ENCODE peak calls at places on chromosomes 7 and 10, in ten cellular contexts. One of them, this sample, is unnamed.

GRCh38 chr7:80150621-80151273 is 16.1 kb downstream of the GNAI1 start:
- DNase-seq in tibial nerve: no peak
- DNase-seq in SJSA1: no peak
- DNase-seq in T-helper 9 cell: no peak
- DNase-seq in activated naive CD8-positive, alpha-beta T cell treated with anti-CD3 and anti-CD28 coated beads, Interleukin-2, amount 50 U/mL, for 24 hours: no peak
- DNase-seq in endothelial cell: no peak
- DNase-seq in EL: peak
- DNase-seq in right lobe of liver: no peak
- DNase-seq in NCI-H510A: no peak
- DNase-seq in neural crest cell: no peak
- DNase-seq in this sample: peak

GRCh38 chr7:102146122-102146521 is 140.5 kb upstream of the SH2B2 start:
- DNase-seq in SJSA1: no peak
- DNase-seq in NCI-H510A: no peak
- DNase-seq in endothelial cell: no peak
- DNase-seq in neural crest cell: no peak
- DNase-seq in EL: no peak
- DNase-seq in tibial nerve: no peak
- DNase-seq in T-helper 9 cell: no peak
- DNase-seq in activated naive CD8-positive, alpha-beta T cell treated with anti-CD3 and anti-CD28 coated beads, Interleukin-2, amount 50 U/mL, for 24 hours: no peak
- DNase-seq in right lobe of liver: no peak
- DNase-seq in this sample: no peak

GRCh38 chr10:43307306-43307705 is 40.4 kb upstream of the RASGEF1A start:
- DNase-seq in endothelial cell: no peak
- DNase-seq in neural crest cell: no peak
- DNase-seq in activated naive CD8-positive, alpha-beta T cell treated with anti-CD3 and anti-CD28 coated beads, Interleukin-2, amount 50 U/mL, for 24 hours: no peak
- DNase-seq in NCI-H510A: no peak
- DNase-seq in SJSA1: no peak
- DNase-seq in tibial nerve: no peak
- DNase-seq in right lobe of liver: no peak
- DNase-seq in EL: no peak
- DNase-seq in T-helper 9 cell: no peak
- DNase-seq in this sample: no peak

GRCh38 chr7:23472974-23473847 is 2.9 kb upstream of the IGF2BP3 start:
- DNase-seq in EL: peak
- DNase-seq in right lobe of liver: no peak
- DNase-seq in tibial nerve: no peak
- DNase-seq in neural crest cell: peak
- DNase-seq in T-helper 9 cell: no peak
- DNase-seq in activated naive CD8-positive, alpha-beta T cell treated with anti-CD3 and anti-CD28 coated beads, Interleukin-2, amount 50 U/mL, for 24 hours: no peak
- DNase-seq in SJSA1: no peak
- DNase-seq in NCI-H510A: no peak
- DNase-seq in endothelial cell: peak
- DNase-seq in this sample: peak

GRCh38 chr7:151632750-151633515 is 113.2 kb upstream of the RHEB start:
- DNase-seq in NCI-H510A: no peak
- DNase-seq in T-helper 9 cell: peak
- DNase-seq in endothelial cell: peak
- DNase-seq in SJSA1: no peak
- DNase-seq in right lobe of liver: peak
- DNase-seq in tibial nerve: peak
- DNase-seq in EL: peak
- DNase-seq in neural crest cell: peak
- DNase-seq in activated naive CD8-positive, alpha-beta T cell treated with anti-CD3 and anti-CD28 coated beads, Interleukin-2, amount 50 U/mL, for 24 hours: peak
- DNase-seq in this sample: peak

GRCh38 chr7:94295805-94296204 is 98.9 kb upstream of the COL1A2 start:
- DNase-seq in activated naive CD8-positive, alpha-beta T cell treated with anti-CD3 and anti-CD28 coated beads, Interleukin-2, amount 50 U/mL, for 24 hours: no peak
- DNase-seq in right lobe of liver: no peak
- DNase-seq in neural crest cell: no peak
- DNase-seq in NCI-H510A: no peak
- DNase-seq in T-helper 9 cell: no peak
- DNase-seq in tibial nerve: no peak
- DNase-seq in EL: peak
- DNase-seq in endothelial cell: no peak
- DNase-seq in SJSA1: no peak
- DNase-seq in this sample: peak

GRCh38 chr7:79683916-79684315 is 230.4 kb upstream of the MAGI2 start:
- DNase-seq in EL: no peak
- DNase-seq in activated naive CD8-positive, alpha-beta T cell treated with anti-CD3 and anti-CD28 coated beads, Interleukin-2, amount 50 U/mL, for 24 hours: no peak
- DNase-seq in right lobe of liver: no peak
- DNase-seq in neural crest cell: no peak
- DNase-seq in SJSA1: no peak
- DNase-seq in endothelial cell: no peak
- DNase-seq in T-helper 9 cell: no peak
- DNase-seq in NCI-H510A: no peak
- DNase-seq in tibial nerve: no peak
- DNase-seq in this sample: no peak

GRCh38 chr7:86598311-86598710 is 45.4 kb upstream of the GRM3 start:
- DNase-seq in tibial nerve: no peak
- DNase-seq in endothelial cell: peak
- DNase-seq in T-helper 9 cell: no peak
- DNase-seq in SJSA1: no peak
- DNase-seq in right lobe of liver: no peak
- DNase-seq in neural crest cell: peak
- DNase-seq in EL: peak
- DNase-seq in NCI-H510A: no peak
- DNase-seq in activated naive CD8-positive, alpha-beta T cell treated with anti-CD3 and anti-CD28 coated beads, Interleukin-2, amount 50 U/mL, for 24 hours: no peak
- DNase-seq in this sample: no peak

GRCh38 chr7:49483142-49483541 is 290.3 kb upstream of the VWC2 start:
- DNase-seq in neural crest cell: no peak
- DNase-seq in EL: no peak
- DNase-seq in tibial nerve: no peak
- DNase-seq in T-helper 9 cell: no peak
- DNase-seq in SJSA1: no peak
- DNase-seq in right lobe of liver: no peak
- DNase-seq in NCI-H510A: no peak
- DNase-seq in activated naive CD8-positive, alpha-beta T cell treated with anti-CD3 and anti-CD28 coated beads, Interleukin-2, amount 50 U/mL, for 24 hours: no peak
- DNase-seq in endothelial cell: no peak
- DNase-seq in this sample: no peak

GRCh38 chr7:70599446-70600190 is 532.3 kb upstream of the GALNT17 start:
- DNase-seq in T-helper 9 cell: no peak
- DNase-seq in neural crest cell: no peak
- DNase-seq in NCI-H510A: no peak
- DNase-seq in SJSA1: no peak
- DNase-seq in right lobe of liver: no peak
- DNase-seq in tibial nerve: no peak
- DNase-seq in EL: no peak
- DNase-seq in activated naive CD8-positive, alpha-beta T cell treated with anti-CD3 and anti-CD28 coated beads, Interleukin-2, amount 50 U/mL, for 24 hours: no peak
- DNase-seq in endothelial cell: no peak
- DNase-seq in this sample: no peak

GRCh38 chr10:4006051-4006450 is 221.0 kb upstream of the KLF6 start:
- DNase-seq in right lobe of liver: no peak
- DNase-seq in endothelial cell: no peak
- DNase-seq in activated naive CD8-positive, alpha-beta T cell treated with anti-CD3 and anti-CD28 coated beads, Interleukin-2, amount 50 U/mL, for 24 hours: no peak
- DNase-seq in SJSA1: no peak
- DNase-seq in tibial nerve: peak
- DNase-seq in neural crest cell: no peak
- DNase-seq in NCI-H510A: no peak
- DNase-seq in EL: no peak
- DNase-seq in T-helper 9 cell: no peak
- DNase-seq in this sample: no peak

GRCh38 chr7:6286486-6286885 is 14.1 kb upstream of the CYTH3 start:
- DNase-seq in EL: peak
- DNase-seq in endothelial cell: no peak
- DNase-seq in neural crest cell: no peak
- DNase-seq in right lobe of liver: no peak
- DNase-seq in SJSA1: peak
- DNase-seq in activated naive CD8-positive, alpha-beta T cell treated with anti-CD3 and anti-CD28 coated beads, Interleukin-2, amount 50 U/mL, for 24 hours: no peak
- DNase-seq in T-helper 9 cell: no peak
- DNase-seq in tibial nerve: no peak
- DNase-seq in NCI-H510A: no peak
- DNase-seq in this sample: no peak

GRCh38 chr10:68172324-68172723 is 59.6 kb downstream of the ATOH7 start:
- DNase-seq in neural crest cell: no peak
- DNase-seq in activated naive CD8-positive, alpha-beta T cell treated with anti-CD3 and anti-CD28 coated beads, Interleukin-2, amount 50 U/mL, for 24 hours: no peak
- DNase-seq in tibial nerve: no peak
- DNase-seq in T-helper 9 cell: no peak
- DNase-seq in right lobe of liver: no peak
- DNase-seq in SJSA1: no peak
- DNase-seq in EL: no peak
- DNase-seq in endothelial cell: no peak
- DNase-seq in NCI-H510A: no peak
- DNase-seq in this sample: no peak

GRCh38 chr7:107938448-107939250 is 47.7 kb downstream of the DLD start:
- DNase-seq in neural crest cell: no peak
- DNase-seq in NCI-H510A: no peak
- DNase-seq in T-helper 9 cell: no peak
- DNase-seq in tibial nerve: no peak
- DNase-seq in SJSA1: no peak
- DNase-seq in right lobe of liver: no peak
- DNase-seq in activated naive CD8-positive, alpha-beta T cell treated with anti-CD3 and anti-CD28 coated beads, Interleukin-2, amount 50 U/mL, for 24 hours: no peak
- DNase-seq in EL: peak
- DNase-seq in endothelial cell: no peak
- DNase-seq in this sample: no peak

GRCh38 chr7:151699147-151699546 is 177.8 kb downstream of the PRKAG2 start:
- DNase-seq in SJSA1: peak
- DNase-seq in tibial nerve: peak
- DNase-seq in neural crest cell: no peak
- DNase-seq in T-helper 9 cell: no peak
- DNase-seq in right lobe of liver: peak
- DNase-seq in EL: peak
- DNase-seq in activated naive CD8-positive, alpha-beta T cell treated with anti-CD3 and anti-CD28 coated beads, Interleukin-2, amount 50 U/mL, for 24 hours: no peak
- DNase-seq in NCI-H510A: no peak
- DNase-seq in endothelial cell: no peak
- DNase-seq in this sample: peak

GRCh38 chr7:93958216-93958615 is 36.7 kb downstream of the GNG11 start:
- DNase-seq in right lobe of liver: no peak
- DNase-seq in neural crest cell: no peak
- DNase-seq in endothelial cell: no peak
- DNase-seq in NCI-H510A: no peak
- DNase-seq in T-helper 9 cell: no peak
- DNase-seq in tibial nerve: no peak
- DNase-seq in activated naive CD8-positive, alpha-beta T cell treated with anti-CD3 and anti-CD28 coated beads, Interleukin-2, amount 50 U/mL, for 24 hours: no peak
- DNase-seq in EL: peak
- DNase-seq in SJSA1: no peak
- DNase-seq in this sample: no peak

GRCh38 chr10:33506838-33507661 is 172.6 kb upstream of the NRP1 start:
- DNase-seq in T-helper 9 cell: no peak
- DNase-seq in EL: no peak
- DNase-seq in tibial nerve: no peak
- DNase-seq in activated naive CD8-positive, alpha-beta T cell treated with anti-CD3 and anti-CD28 coated beads, Interleukin-2, amount 50 U/mL, for 24 hours: no peak
- DNase-seq in SJSA1: no peak
- DNase-seq in NCI-H510A: no peak
- DNase-seq in endothelial cell: no peak
- DNase-seq in neural crest cell: no peak
- DNase-seq in right lobe of liver: no peak
- DNase-seq in this sample: no peak

GRCh38 chr7:69643708-69644445 is 45.6 kb downstream of the AUTS2 start:
- DNase-seq in endothelial cell: peak
- DNase-seq in SJSA1: no peak
- DNase-seq in activated naive CD8-positive, alpha-beta T cell treated with anti-CD3 and anti-CD28 coated beads, Interleukin-2, amount 50 U/mL, for 24 hours: no peak
- DNase-seq in EL: no peak
- DNase-seq in NCI-H510A: no peak
- DNase-seq in right lobe of liver: no peak
- DNase-seq in tibial nerve: no peak
- DNase-seq in T-helper 9 cell: no peak
- DNase-seq in neural crest cell: peak
- DNase-seq in this sample: no peak

GRCh38 chr10:21171197-21171935 is 274.3 kb upstream of the NEBL start:
- DNase-seq in activated naive CD8-positive, alpha-beta T cell treated with anti-CD3 and anti-CD28 coated beads, Interleukin-2, amount 50 U/mL, for 24 hours: no peak
- DNase-seq in endothelial cell: no peak
- DNase-seq in T-helper 9 cell: no peak
- DNase-seq in EL: no peak
- DNase-seq in NCI-H510A: no peak
- DNase-seq in right lobe of liver: no peak
- DNase-seq in tibial nerve: no peak
- DNase-seq in SJSA1: no peak
- DNase-seq in neural crest cell: no peak
- DNase-seq in this sample: peak

GRCh38 chr10:60390224-60390626 is 550 bp upstream of the ANK3 start:
- DNase-seq in SJSA1: no peak
- DNase-seq in right lobe of liver: no peak
- DNase-seq in neural crest cell: no peak
- DNase-seq in NCI-H510A: no peak
- DNase-seq in tibial nerve: no peak
- DNase-seq in endothelial cell: no peak
- DNase-seq in EL: peak
- DNase-seq in T-helper 9 cell: no peak
- DNase-seq in activated naive CD8-positive, alpha-beta T cell treated with anti-CD3 and anti-CD28 coated beads, Interleukin-2, amount 50 U/mL, for 24 hours: no peak
- DNase-seq in this sample: peak

GRCh38 chr7:27170936-27171635 is 3.0 kb downstream of the HOXA10 start:
- DNase-seq in tibial nerve: no peak
- DNase-seq in SJSA1: no peak
- DNase-seq in right lobe of liver: peak
- DNase-seq in neural crest cell: no peak
- DNase-seq in endothelial cell: no peak
- DNase-seq in NCI-H510A: no peak
- DNase-seq in T-helper 9 cell: no peak
- DNase-seq in activated naive CD8-positive, alpha-beta T cell treated with anti-CD3 and anti-CD28 coated beads, Interleukin-2, amount 50 U/mL, for 24 hours: no peak
- DNase-seq in EL: peak
- DNase-seq in this sample: peak

GRCh38 chr10:4066581-4067403 is 281.8 kb upstream of the KLF6 start:
- DNase-seq in activated naive CD8-positive, alpha-beta T cell treated with anti-CD3 and anti-CD28 coated beads, Interleukin-2, amount 50 U/mL, for 24 hours: no peak
- DNase-seq in tibial nerve: no peak
- DNase-seq in EL: no peak
- DNase-seq in endothelial cell: no peak
- DNase-seq in T-helper 9 cell: no peak
- DNase-seq in NCI-H510A: no peak
- DNase-seq in neural crest cell: no peak
- DNase-seq in SJSA1: no peak
- DNase-seq in right lobe of liver: no peak
- DNase-seq in this sample: no peak